ENCODE peak calls at places on chromosomes 1 and 21, in six cellular contexts. B, F, D, S, R and Y are unnamed samples.

GRCh38 chr1:200776949-200777348 is 38.3 kb downstream of the CAMSAP2 start:
- DNase-seq in F (no peak), S (no peak), R (no peak), B (peak), D (no peak), Y (no peak)

GRCh38 chr1:154755858-154756730 is 114.0 kb downstream of the KCNN3 start:
- DNase-seq in S (no peak), B (peak), D (no peak), F (no peak), R (no peak), Y (no peak)

GRCh38 chr1:34929497-34929852 is at the start of gene DLGAP3:
- DNase-seq in D (no peak), S (no peak), F (no peak), B (no peak), R (no peak), Y (no peak)

GRCh38 chr1:6007318-6008083 is 15.3 kb upstream of the NPHP4 start:
- DNase-seq in R (peak), F (no peak), B (peak), D (no peak), S (no peak), Y (no peak)

GRCh38 chr1:32351859-32352745 is 10.2 kb downstream of the FAM229A start:
- DNase-seq in R (peak), B (peak), D (no peak), F (no peak), S (peak), Y (no peak)

GRCh38 chr1:154791292-154792278 is 78.5 kb downstream of the KCNN3 start:
- DNase-seq in F (no peak), S (no peak), D (no peak), B (peak), R (peak), Y (no peak)

GRCh38 chr1:28421744-28422143 is 52.2 kb downstream of the PHACTR4 start:
- DNase-seq in S (no peak), F (no peak), R (no peak), D (no peak), B (peak), Y (no peak)

GRCh38 chr1:51622455-51622913 is 5.6 kb downstream of the OSBPL9 start:
- DNase-seq in D (no peak), S (peak), R (peak), F (peak), B (peak), Y (peak)

GRCh38 chr1:92459871-92460320 is 26.8 kb downstream of the GFI1 start:
- DNase-seq in B (no peak), R (peak), F (no peak), S (no peak), D (no peak), Y (no peak)

GRCh38 chr1:116762781-116763115 is 8.5 kb downstream of the CD2 start:
- DNase-seq in S (no peak), R (no peak), B (no peak), F (no peak), D (no peak), Y (no peak)

GRCh38 chr1:92623187-92623778 is 136.6 kb upstream of the GFI1 start:
- DNase-seq in D (no peak), B (peak), R (peak), S (no peak), F (no peak), Y (no peak)

GRCh38 chr1:114688526-114688925 is 6.8 kb downstream of the AMPD1 start:
- DNase-seq in R (no peak), S (no peak), D (no peak), F (no peak), B (no peak), Y (no peak)

GRCh38 chr1:204196068-204196795 is at the start of gene KISS1:
- DNase-seq in S (no peak), F (no peak), R (no peak), D (no peak), B (no peak), Y (no peak)

GRCh38 chr1:3955196-3955772 is 55.2 kb upstream of the C1orf174 start:
- DNase-seq in R (no peak), B (no peak), S (no peak), D (no peak), F (no peak), Y (no peak)

GRCh38 chr21:46098303-46099141 is 610 bp downstream of the COL6A2 start:
- DNase-seq in B (peak), S (no peak), R (peak), F (peak), D (no peak), Y (peak)

GRCh38 chr21:17454315-17455027 is 58.4 kb upstream of the CXADR start:
- DNase-seq in B (peak), R (peak), D (no peak), F (peak), S (no peak), Y (no peak)

GRCh38 chr1:212976586-212976985 is 26.2 kb downstream of the VASH2 start:
- DNase-seq in S (no peak), F (no peak), R (no peak), B (no peak), D (no peak), Y (no peak)

GRCh38 chr1:26530898-26531598 is 1.5 kb downstream of the RPS6KA1 start:
- DNase-seq in S (peak), D (peak), B (peak), R (peak), F (no peak), Y (no peak)

GRCh38 chr1:206021796-206022365 is 1.8 kb downstream of the CTSE start:
- DNase-seq in F (no peak), S (no peak), D (no peak), R (peak), B (peak), Y (no peak)

GRCh38 chr1:100347009-100347966 is 5.0 kb upstream of the CDC14A start:
- DNase-seq in B (peak), R (peak), D (no peak), F (no peak), S (no peak), Y (no peak)

GRCh38 chr1:156090822-156091188 is 8.5 kb upstream of the MEX3A start:
- DNase-seq in F (peak), S (peak), B (peak), R (peak), D (peak), Y (no peak)

GRCh38 chr1:244049969-244050834 is 881 bp upstream of the ZBTB18 start:
- DNase-seq in B (no peak), F (no peak), S (no peak), D (no peak), R (no peak), Y (no peak)

GRCh38 chr1:62110198-62110817 is 84.3 kb upstream of the L1TD1 start:
- DNase-seq in B (no peak), D (no peak), S (no peak), F (no peak), R (no peak), Y (no peak)

GRCh38 chr1:6801998-6802397 is 16.7 kb downstream of the CAMTA1 start:
- DNase-seq in B (peak), F (no peak), R (peak), D (no peak), S (no peak), Y (no peak)

GRCh38 chr1:234598974-234599616 is 10.9 kb downstream of the IRF2BP2 start:
- DNase-seq in D (no peak), B (no peak), F (peak), S (no peak), R (peak), Y (peak)

GRCh38 chr1:99407018-99407417 is 142.7 kb downstream of the PLPPR4 start:
- DNase-seq in F (no peak), R (no peak), B (peak), D (no peak), S (no peak), Y (no peak)

GRCh38 chr1:157961805-157962762 is 31.4 kb upstream of the KIRREL1 start:
- DNase-seq in F (no peak), S (no peak), B (peak), D (no peak), R (peak), Y (no peak)

GRCh38 chr21:43978060-43978459 is 34.0 kb upstream of the TRAPPC10 start:
- DNase-seq in D (no peak), S (no peak), B (no peak), F (no peak), R (no peak), Y (no peak)

GRCh38 chr1:236522937-236523703 is 662 bp upstream of the LGALS8 start:
- DNase-seq in S (no peak), B (peak), D (no peak), F (peak), R (no peak), Y (no peak)

GRCh38 chr1:9449976-9450696 is 89.1 kb upstream of the SLC25A33 start:
- DNase-seq in R (no peak), S (no peak), D (no peak), B (no peak), F (peak), Y (no peak)

GRCh38 chr1:171644805-171645483 is 7.5 kb downstream of the MYOC start:
- DNase-seq in R (peak), F (peak), D (peak), B (peak), S (peak), Y (peak)

GRCh38 chr1:155951753-155952504 is 10.5 kb downstream of the RXFP4 start:
- DNase-seq in R (no peak), B (no peak), S (no peak), F (no peak), D (no peak), Y (no peak)

GRCh38 chr1:68057564-68057963 is 7.1 kb upstream of the DIRAS3 start:
- DNase-seq in F (no peak), S (no peak), D (no peak), R (no peak), B (no peak), Y (no peak)

GRCh38 chr1:217364220-217364619 is 266.7 kb downstream of the GPATCH2 start:
- DNase-seq in S (no peak), B (no peak), R (no peak), D (no peak), F (no peak), Y (no peak)